ENCODE peak calls at places on chromosomes 13 and 19, in six cellular contexts. One of them, this sample, is unnamed.

GRCh38 chr19:58474291-58474996 is 1.7 kb upstream of the ZNF446 start:
- DNase-seq in fibroblast of mammary gland: peak
- DNase-seq in AG04450: peak
- DNase-seq in psoas muscle: no peak
- DNase-seq in DND-41: no peak
- DNase-seq in stomach: no peak
- DNase-seq in this sample: no peak

GRCh38 chr19:2345794-2346663 is 14.0 kb upstream of the TMPRSS9 start:
- DNase-seq in AG04450: no peak
- DNase-seq in DND-41: no peak
- DNase-seq in psoas muscle: no peak
- DNase-seq in stomach: peak
- DNase-seq in fibroblast of mammary gland: peak
- DNase-seq in this sample: peak

GRCh38 chr13:50699874-50700663 is 143.4 kb downstream of the DLEU7 start:
- DNase-seq in AG04450: no peak
- DNase-seq in fibroblast of mammary gland: no peak
- DNase-seq in DND-41: no peak
- DNase-seq in psoas muscle: no peak
- DNase-seq in stomach: no peak
- DNase-seq in this sample: no peak

GRCh38 chr13:44732503-44733098 is 156.5 kb upstream of the TSC22D1 start:
- DNase-seq in DND-41: no peak
- DNase-seq in AG04450: no peak
- DNase-seq in stomach: peak
- DNase-seq in fibroblast of mammary gland: no peak
- DNase-seq in psoas muscle: peak
- DNase-seq in this sample: no peak

GRCh38 chr19:18674616-18675015 is 8.9 kb upstream of the CRTC1 start:
- DNase-seq in stomach: no peak
- DNase-seq in DND-41: no peak
- DNase-seq in AG04450: no peak
- DNase-seq in fibroblast of mammary gland: peak
- DNase-seq in psoas muscle: no peak
- DNase-seq in this sample: no peak

GRCh38 chr13:71217827-71218226 is 649.2 kb downstream of the DACH1 start:
- DNase-seq in DND-41: no peak
- DNase-seq in stomach: no peak
- DNase-seq in fibroblast of mammary gland: no peak
- DNase-seq in psoas muscle: no peak
- DNase-seq in AG04450: no peak
- DNase-seq in this sample: no peak

GRCh38 chr13:30796833-30797601 is 61.7 kb downstream of the ALOX5AP start:
- DNase-seq in DND-41: no peak
- DNase-seq in fibroblast of mammary gland: no peak
- DNase-seq in psoas muscle: no peak
- DNase-seq in stomach: no peak
- DNase-seq in AG04450: no peak
- DNase-seq in this sample: no peak

GRCh38 chr13:70896136-70896535 is 787.9 kb upstream of the KLHL1 start:
- DNase-seq in stomach: no peak
- DNase-seq in fibroblast of mammary gland: no peak
- DNase-seq in psoas muscle: no peak
- DNase-seq in DND-41: no peak
- DNase-seq in AG04450: no peak
- DNase-seq in this sample: no peak

GRCh38 chr13:62846302-62846701 is 1430.7 kb upstream of the PCDH20 start:
- DNase-seq in stomach: no peak
- DNase-seq in fibroblast of mammary gland: peak
- DNase-seq in DND-41: no peak
- DNase-seq in psoas muscle: no peak
- DNase-seq in AG04450: no peak
- DNase-seq in this sample: no peak

GRCh38 chr13:58960909-58961308 is 1202.8 kb downstream of the DIAPH3 start:
- DNase-seq in AG04450: no peak
- DNase-seq in DND-41: no peak
- DNase-seq in psoas muscle: no peak
- DNase-seq in stomach: no peak
- DNase-seq in fibroblast of mammary gland: peak
- DNase-seq in this sample: no peak

GRCh38 chr13:44801990-44802389 is 187.3 kb downstream of the NUFIP1 start:
- DNase-seq in AG04450: peak
- DNase-seq in psoas muscle: no peak
- DNase-seq in stomach: peak
- DNase-seq in fibroblast of mammary gland: peak
- DNase-seq in DND-41: no peak
- DNase-seq in this sample: no peak

GRCh38 chr13:85729296-85729695 is 69.9 kb downstream of the SLITRK6 start:
- DNase-seq in DND-41: no peak
- DNase-seq in psoas muscle: no peak
- DNase-seq in stomach: no peak
- DNase-seq in fibroblast of mammary gland: no peak
- DNase-seq in AG04450: peak
- DNase-seq in this sample: no peak

GRCh38 chr13:113348591-113348990 is 15.3 kb downstream of the GRTP1 start:
- DNase-seq in AG04450: no peak
- DNase-seq in fibroblast of mammary gland: no peak
- DNase-seq in stomach: no peak
- DNase-seq in psoas muscle: no peak
- DNase-seq in DND-41: no peak
- DNase-seq in this sample: no peak

GRCh38 chr13:36294061-36294460 is 3.6 kb downstream of the CCDC169 start:
- DNase-seq in AG04450: no peak
- DNase-seq in fibroblast of mammary gland: no peak
- DNase-seq in stomach: no peak
- DNase-seq in DND-41: no peak
- DNase-seq in psoas muscle: no peak
- DNase-seq in this sample: no peak

GRCh38 chr13:110893571-110893970 is 21.3 kb downstream of the ANKRD10 start:
- DNase-seq in fibroblast of mammary gland: no peak
- DNase-seq in AG04450: no peak
- DNase-seq in DND-41: no peak
- DNase-seq in stomach: no peak
- DNase-seq in psoas muscle: no peak
- DNase-seq in this sample: no peak

GRCh38 chr13:40233731-40234195 is 432.7 kb downstream of the FOXO1 start:
- DNase-seq in stomach: no peak
- DNase-seq in psoas muscle: peak
- DNase-seq in DND-41: no peak
- DNase-seq in fibroblast of mammary gland: no peak
- DNase-seq in AG04450: no peak
- DNase-seq in this sample: peak

GRCh38 chr19:45396389-45397260 is 8.2 kb downstream of the PPP1R13L start:
- DNase-seq in stomach: no peak
- DNase-seq in DND-41: no peak
- DNase-seq in fibroblast of mammary gland: no peak
- DNase-seq in psoas muscle: no peak
- DNase-seq in AG04450: no peak
- DNase-seq in this sample: no peak
- H3K4me3 ChIP-seq in stomach: no peak
- H3K4me3 ChIP-seq in DND-41: no peak
- H3K4me3 ChIP-seq in fibroblast of mammary gland: no peak
- H3K4me3 ChIP-seq in psoas muscle: no peak
- H3K4me3 ChIP-seq in AG04450: no peak
- H3K4me3 ChIP-seq in this sample: no peak

GRCh38 chr13:108915634-108916497 is 286.5 kb downstream of the MYO16 start:
- DNase-seq in DND-41: peak
- DNase-seq in stomach: peak
- DNase-seq in AG04450: peak
- DNase-seq in psoas muscle: peak
- DNase-seq in fibroblast of mammary gland: peak
- DNase-seq in this sample: peak
- H3K4me3 ChIP-seq in DND-41: no peak
- H3K4me3 ChIP-seq in stomach: peak
- H3K4me3 ChIP-seq in AG04450: no peak
- H3K4me3 ChIP-seq in psoas muscle: peak
- H3K4me3 ChIP-seq in fibroblast of mammary gland: peak
- H3K4me3 ChIP-seq in this sample: no peak

GRCh38 chr19:17107546-17108452 is 32.2 kb downstream of the MYO9B start:
- DNase-seq in stomach: peak
- DNase-seq in psoas muscle: peak
- DNase-seq in fibroblast of mammary gland: peak
- DNase-seq in DND-41: no peak
- DNase-seq in AG04450: peak
- DNase-seq in this sample: peak
- H3K4me3 ChIP-seq in stomach: peak
- H3K4me3 ChIP-seq in psoas muscle: peak
- H3K4me3 ChIP-seq in fibroblast of mammary gland: peak
- H3K4me3 ChIP-seq in DND-41: no peak
- H3K4me3 ChIP-seq in AG04450: peak
- H3K4me3 ChIP-seq in this sample: no peak

GRCh38 chr19:41261474-41262190 is 2.5 kb upstream of the HNRNPUL1 start:
- DNase-seq in DND-41: no peak
- DNase-seq in stomach: no peak
- DNase-seq in psoas muscle: no peak
- DNase-seq in AG04450: no peak
- DNase-seq in fibroblast of mammary gland: no peak
- DNase-seq in this sample: peak

GRCh38 chr19:41264581-41265375 is 606 bp downstream of the HNRNPUL1 start:
- DNase-seq in stomach: peak
- DNase-seq in psoas muscle: peak
- DNase-seq in AG04450: no peak
- DNase-seq in DND-41: peak
- DNase-seq in fibroblast of mammary gland: peak
- DNase-seq in this sample: peak

GRCh38 chr19:41265376-41266153 is 1.4 kb downstream of the HNRNPUL1 start:
- DNase-seq in DND-41: peak
- DNase-seq in psoas muscle: no peak
- DNase-seq in fibroblast of mammary gland: peak
- DNase-seq in AG04450: no peak
- DNase-seq in stomach: peak
- DNase-seq in this sample: peak

GRCh38 chr19:41263850-41264580 is at the start of gene HNRNPUL1:
- DNase-seq in psoas muscle: peak
- DNase-seq in stomach: peak
- DNase-seq in AG04450: peak
- DNase-seq in DND-41: peak
- DNase-seq in fibroblast of mammary gland: peak
- DNase-seq in this sample: peak

GRCh38 chr19:41263042-41263849 is 926 bp upstream of the HNRNPUL1 start:
- DNase-seq in DND-41: peak
- DNase-seq in psoas muscle: peak
- DNase-seq in stomach: peak
- DNase-seq in AG04450: no peak
- DNase-seq in fibroblast of mammary gland: peak
- DNase-seq in this sample: peak
- H3K4me3 ChIP-seq in DND-41: peak
- H3K4me3 ChIP-seq in psoas muscle: peak
- H3K4me3 ChIP-seq in stomach: peak
- H3K4me3 ChIP-seq in AG04450: peak
- H3K4me3 ChIP-seq in fibroblast of mammary gland: peak
- H3K4me3 ChIP-seq in this sample: peak

GRCh38 chr19:39125199-39125553 is 410 bp upstream of the PAK4 start:
- DNase-seq in fibroblast of mammary gland: no peak
- DNase-seq in stomach: no peak
- DNase-seq in AG04450: no peak
- DNase-seq in psoas muscle: no peak
- DNase-seq in DND-41: no peak
- DNase-seq in this sample: no peak
- H3K4me3 ChIP-seq in fibroblast of mammary gland: peak
- H3K4me3 ChIP-seq in stomach: peak
- H3K4me3 ChIP-seq in AG04450: peak
- H3K4me3 ChIP-seq in psoas muscle: peak
- H3K4me3 ChIP-seq in DND-41: peak
- H3K4me3 ChIP-seq in this sample: no peak

GRCh38 chr13:105915451-105915850 is 620.0 kb downstream of the EFNB2 start:
- DNase-seq in psoas muscle: no peak
- DNase-seq in fibroblast of mammary gland: no peak
- DNase-seq in AG04450: no peak
- DNase-seq in stomach: no peak
- DNase-seq in DND-41: no peak
- DNase-seq in this sample: no peak

GRCh38 chr13:105921711-105922110 is 613.8 kb downstream of the EFNB2 start:
- DNase-seq in psoas muscle: no peak
- DNase-seq in fibroblast of mammary gland: no peak
- DNase-seq in DND-41: no peak
- DNase-seq in AG04450: no peak
- DNase-seq in stomach: no peak
- DNase-seq in this sample: no peak

GRCh38 chr13:105914637-105915036 is 620.8 kb downstream of the EFNB2 start:
- DNase-seq in AG04450: peak
- DNase-seq in stomach: no peak
- DNase-seq in psoas muscle: no peak
- DNase-seq in DND-41: no peak
- DNase-seq in fibroblast of mammary gland: peak
- DNase-seq in this sample: no peak

GRCh38 chr13:105920375-105920774 is 615.1 kb downstream of the EFNB2 start:
- DNase-seq in DND-41: no peak
- DNase-seq in fibroblast of mammary gland: peak
- DNase-seq in stomach: no peak
- DNase-seq in AG04450: no peak
- DNase-seq in psoas muscle: no peak
- DNase-seq in this sample: no peak

DNA sequence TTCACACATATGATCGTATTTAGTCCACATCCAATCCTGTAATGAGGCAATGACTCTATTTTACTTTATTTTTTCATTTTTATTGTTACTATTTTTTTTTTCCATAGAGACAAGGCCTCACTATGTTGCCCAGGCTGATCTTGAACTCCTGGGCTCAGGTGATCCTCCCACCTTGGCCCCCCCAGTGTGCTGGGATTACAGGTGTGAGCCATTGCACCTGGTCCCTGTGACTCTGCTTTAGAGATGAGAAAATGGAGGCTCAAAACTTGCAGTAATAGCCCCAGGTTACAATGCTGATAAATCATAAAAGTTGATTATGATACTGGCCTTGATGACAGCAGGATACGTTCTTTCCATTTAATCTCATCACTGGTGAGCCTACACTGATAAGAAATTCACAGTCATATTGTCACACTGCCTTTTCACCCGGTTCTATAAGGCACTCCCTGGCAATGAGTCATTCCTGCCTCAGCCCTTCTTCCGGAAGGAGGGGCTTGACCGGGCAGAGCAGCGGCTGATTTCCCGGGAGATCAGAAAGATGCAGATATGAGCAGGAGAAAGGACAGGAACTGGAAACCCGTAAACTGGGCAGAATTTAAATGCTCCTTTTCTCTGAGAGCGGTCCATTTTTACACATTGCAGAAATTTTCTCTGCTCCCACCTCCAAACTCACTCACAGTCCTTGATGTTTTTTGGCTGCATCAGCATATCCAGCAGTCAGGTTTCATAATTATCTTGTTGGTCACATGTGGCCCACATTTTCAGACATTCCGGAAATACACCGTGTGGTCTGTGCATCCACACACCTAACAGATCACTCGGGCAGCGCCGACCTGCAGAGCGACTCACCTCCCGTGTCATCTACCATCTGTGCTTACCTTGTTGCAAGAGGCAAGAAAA is 616.4 kb downstream of the EFNB2 start:
- DNase-seq in DND-41: no peak
- DNase-seq in psoas muscle: no peak
- DNase-seq in AG04450: no peak
- DNase-seq in fibroblast of mammary gland: peak
- DNase-seq in stomach: peak
- DNase-seq in this sample: peak
- H3K4me3 ChIP-seq in DND-41: no peak
- H3K4me3 ChIP-seq in psoas muscle: no peak
- H3K4me3 ChIP-seq in AG04450: no peak
- H3K4me3 ChIP-seq in fibroblast of mammary gland: no peak
- H3K4me3 ChIP-seq in stomach: no peak
- H3K4me3 ChIP-seq in this sample: no peak

This sample was measured in body of pancreas.